ENCODE peak calls at places on chromosomes 3 and 15, in ten cellular contexts. One of them, this sample, is unnamed.

GRCh38 chr3:52892625-52893311 is 4.6 kb downstream of the STIMATE start:
- DNase-seq in ELR: peak
- DNase-seq in AG04450: no peak
- DNase-seq in RWPE1: no peak
- DNase-seq in HCT116: no peak
- DNase-seq in neural progenitor cell: no peak
- DNase-seq in AG09309: no peak
- DNase-seq in left ventricle myocardium superior: no peak
- DNase-seq in Peyer's patch: peak
- DNase-seq in hepatocyte: no peak
- DNase-seq in this sample: no peak

GRCh38 chr15:80735344-80735743 is 40.2 kb downstream of the ABHD17C start:
- DNase-seq in neural progenitor cell: no peak
- DNase-seq in left ventricle myocardium superior: no peak
- DNase-seq in AG09309: no peak
- DNase-seq in Peyer's patch: no peak
- DNase-seq in AG04450: no peak
- DNase-seq in RWPE1: no peak
- DNase-seq in HCT116: no peak
- DNase-seq in ELR: no peak
- DNase-seq in hepatocyte: no peak
- DNase-seq in this sample: no peak

GRCh38 chr3:29639621-29640290 is 358.9 kb downstream of the RBMS3 start:
- DNase-seq in Peyer's patch: no peak
- DNase-seq in hepatocyte: no peak
- DNase-seq in neural progenitor cell: no peak
- DNase-seq in ELR: no peak
- DNase-seq in AG09309: no peak
- DNase-seq in HCT116: no peak
- DNase-seq in AG04450: no peak
- DNase-seq in RWPE1: no peak
- DNase-seq in left ventricle myocardium superior: no peak
- DNase-seq in this sample: no peak

GRCh38 chr15:32651229-32651837 is 9.8 kb downstream of the SCG5 start:
- DNase-seq in left ventricle myocardium superior: no peak
- DNase-seq in AG09309: peak
- DNase-seq in RWPE1: peak
- DNase-seq in hepatocyte: peak
- DNase-seq in Peyer's patch: no peak
- DNase-seq in HCT116: peak
- DNase-seq in neural progenitor cell: peak
- DNase-seq in ELR: peak
- DNase-seq in AG04450: peak
- DNase-seq in this sample: no peak

GRCh38 chr3:9497821-9498565 is 55.6 kb downstream of the LHFPL4 start:
- DNase-seq in AG04450: peak
- DNase-seq in left ventricle myocardium superior: no peak
- DNase-seq in ELR: peak
- DNase-seq in HCT116: peak
- DNase-seq in Peyer's patch: no peak
- DNase-seq in RWPE1: peak
- DNase-seq in neural progenitor cell: no peak
- DNase-seq in hepatocyte: no peak
- DNase-seq in AG09309: no peak
- DNase-seq in this sample: no peak

GRCh38 chr3:162021206-162021605 is 524.6 kb downstream of the OTOL1 start:
- DNase-seq in HCT116: no peak
- DNase-seq in RWPE1: no peak
- DNase-seq in hepatocyte: no peak
- DNase-seq in AG04450: no peak
- DNase-seq in Peyer's patch: no peak
- DNase-seq in neural progenitor cell: no peak
- DNase-seq in ELR: peak
- DNase-seq in AG09309: no peak
- DNase-seq in left ventricle myocardium superior: no peak
- DNase-seq in this sample: no peak

GRCh38 chr15:96860746-96861145 is 530.2 kb downstream of the NR2F2 start:
- DNase-seq in AG09309: no peak
- DNase-seq in hepatocyte: no peak
- DNase-seq in neural progenitor cell: no peak
- DNase-seq in Peyer's patch: no peak
- DNase-seq in AG04450: no peak
- DNase-seq in ELR: no peak
- DNase-seq in RWPE1: no peak
- DNase-seq in left ventricle myocardium superior: no peak
- DNase-seq in HCT116: no peak
- DNase-seq in this sample: no peak

GRCh38 chr3:155080692-155081091 is 573 bp downstream of the MME start:
- DNase-seq in HCT116: no peak
- DNase-seq in ELR: peak
- DNase-seq in AG04450: no peak
- DNase-seq in RWPE1: no peak
- DNase-seq in neural progenitor cell: no peak
- DNase-seq in left ventricle myocardium superior: no peak
- DNase-seq in Peyer's patch: no peak
- DNase-seq in AG09309: no peak
- DNase-seq in hepatocyte: no peak
- DNase-seq in this sample: no peak

GRCh38 chr3:127140501-127141460 is 52.1 kb upstream of the PRR23E start:
- DNase-seq in left ventricle myocardium superior: no peak
- DNase-seq in hepatocyte: no peak
- DNase-seq in AG09309: no peak
- DNase-seq in Peyer's patch: no peak
- DNase-seq in HCT116: no peak
- DNase-seq in neural progenitor cell: no peak
- DNase-seq in RWPE1: no peak
- DNase-seq in ELR: no peak
- DNase-seq in AG04450: no peak
- DNase-seq in this sample: no peak

GRCh38 chr3:11507719-11508118 is 136.0 kb downstream of the VGLL4 start:
- DNase-seq in RWPE1: no peak
- DNase-seq in left ventricle myocardium superior: no peak
- DNase-seq in Peyer's patch: no peak
- DNase-seq in hepatocyte: no peak
- DNase-seq in AG04450: no peak
- DNase-seq in AG09309: no peak
- DNase-seq in ELR: peak
- DNase-seq in neural progenitor cell: no peak
- DNase-seq in HCT116: no peak
- DNase-seq in this sample: no peak

GRCh38 chr3:123739754-123740153 is 144.4 kb downstream of the MYLK start:
- DNase-seq in Peyer's patch: no peak
- DNase-seq in ELR: peak
- DNase-seq in neural progenitor cell: no peak
- DNase-seq in left ventricle myocardium superior: no peak
- DNase-seq in HCT116: no peak
- DNase-seq in AG09309: no peak
- DNase-seq in RWPE1: peak
- DNase-seq in AG04450: no peak
- DNase-seq in hepatocyte: no peak
- DNase-seq in this sample: no peak

GRCh38 chr15:63491116-63491817 is 13.1 kb upstream of the USP3 start:
- DNase-seq in left ventricle myocardium superior: no peak
- DNase-seq in Peyer's patch: no peak
- DNase-seq in RWPE1: no peak
- DNase-seq in ELR: no peak
- DNase-seq in HCT116: no peak
- DNase-seq in AG04450: no peak
- DNase-seq in neural progenitor cell: no peak
- DNase-seq in hepatocyte: no peak
- DNase-seq in AG09309: no peak
- DNase-seq in this sample: no peak

GRCh38 chr3:105014631-105015030 is 352.1 kb upstream of the ALCAM start:
- DNase-seq in HCT116: no peak
- DNase-seq in left ventricle myocardium superior: no peak
- DNase-seq in hepatocyte: no peak
- DNase-seq in RWPE1: no peak
- DNase-seq in AG09309: no peak
- DNase-seq in Peyer's patch: no peak
- DNase-seq in neural progenitor cell: no peak
- DNase-seq in ELR: peak
- DNase-seq in AG04450: no peak
- DNase-seq in this sample: no peak

GRCh38 chr3:14273886-14274517 is 95.4 kb downstream of the LSM3 start:
- DNase-seq in Peyer's patch: no peak
- DNase-seq in hepatocyte: no peak
- DNase-seq in left ventricle myocardium superior: no peak
- DNase-seq in RWPE1: no peak
- DNase-seq in AG04450: no peak
- DNase-seq in neural progenitor cell: no peak
- DNase-seq in HCT116: no peak
- DNase-seq in AG09309: no peak
- DNase-seq in ELR: peak
- DNase-seq in this sample: no peak

GRCh38 chr3:117692416-117692995 is 982.9 kb downstream of the TUSC7 start:
- DNase-seq in Peyer's patch: no peak
- DNase-seq in RWPE1: no peak
- DNase-seq in AG09309: no peak
- DNase-seq in ELR: peak
- DNase-seq in hepatocyte: no peak
- DNase-seq in AG04450: peak
- DNase-seq in left ventricle myocardium superior: no peak
- DNase-seq in HCT116: no peak
- DNase-seq in neural progenitor cell: no peak
- DNase-seq in this sample: no peak

GRCh38 chr15:38389924-38390542 is 63.9 kb upstream of the FAM98B start:
- DNase-seq in AG09309: no peak
- DNase-seq in HCT116: peak
- DNase-seq in left ventricle myocardium superior: peak
- DNase-seq in hepatocyte: peak
- DNase-seq in ELR: peak
- DNase-seq in Peyer's patch: peak
- DNase-seq in RWPE1: peak
- DNase-seq in AG04450: no peak
- DNase-seq in neural progenitor cell: peak
- DNase-seq in this sample: peak

GRCh38 chr3:85592256-85592655 is 633.5 kb downstream of the CADM2 start:
- DNase-seq in Peyer's patch: no peak
- DNase-seq in AG09309: no peak
- DNase-seq in AG04450: no peak
- DNase-seq in hepatocyte: no peak
- DNase-seq in left ventricle myocardium superior: no peak
- DNase-seq in HCT116: no peak
- DNase-seq in ELR: no peak
- DNase-seq in RWPE1: no peak
- DNase-seq in neural progenitor cell: no peak
- DNase-seq in this sample: no peak

GRCh38 chr15:88003928-88004327 is 252.6 kb downstream of the NTRK3 start:
- DNase-seq in AG04450: no peak
- DNase-seq in HCT116: no peak
- DNase-seq in hepatocyte: no peak
- DNase-seq in neural progenitor cell: no peak
- DNase-seq in RWPE1: no peak
- DNase-seq in ELR: no peak
- DNase-seq in AG09309: no peak
- DNase-seq in Peyer's patch: no peak
- DNase-seq in left ventricle myocardium superior: no peak
- DNase-seq in this sample: no peak

GRCh38 chr15:77710171-77710570 is 77.5 kb upstream of the LINGO1 start:
- DNase-seq in hepatocyte: no peak
- DNase-seq in left ventricle myocardium superior: no peak
- DNase-seq in ELR: no peak
- DNase-seq in AG04450: no peak
- DNase-seq in RWPE1: no peak
- DNase-seq in AG09309: no peak
- DNase-seq in neural progenitor cell: peak
- DNase-seq in HCT116: no peak
- DNase-seq in Peyer's patch: no peak
- DNase-seq in this sample: no peak

GRCh38 chr15:85788796-85789495 is 5.8 kb downstream of the KLHL25 start:
- DNase-seq in Peyer's patch: no peak
- DNase-seq in left ventricle myocardium superior: no peak
- DNase-seq in AG04450: no peak
- DNase-seq in HCT116: no peak
- DNase-seq in ELR: no peak
- DNase-seq in AG09309: no peak
- DNase-seq in RWPE1: no peak
- DNase-seq in hepatocyte: no peak
- DNase-seq in neural progenitor cell: no peak
- DNase-seq in this sample: no peak